ENCODE peak calls at places on chromosomes 5 and 9, in four cellular contexts. T is H1, H is HepG2, F is GM12878. X is an unnamed sample. For H3K36me3, the result is how much of the 10 kb centered on the place peaks cover.

GRCh38 chr5:75234251-75234650 is 2.4 kb downstream of the ANKRD31 start:
- DNase-seq in H (no peak), T (no peak), F (no peak), X (no peak)

GRCh38 chr9:112325127-112325526 is 8.3 kb downstream of the PTBP3 start:
- DNase-seq in T (no peak), F (no peak), H (no peak), X (no peak)

GRCh38 chr5:10502130-10502529 is 60.5 kb downstream of the ROPN1L start:
- DNase-seq in T (no peak), H (no peak), F (no peak), X (no peak)

GRCh38 chr9:34771023-34771422 is 61.1 kb upstream of the CCL21 start:
- DNase-seq in T (no peak), F (no peak), H (no peak), X (no peak)

GRCh38 chr9:72718503-72718902 is 197.1 kb downstream of the TMC1 start:
- DNase-seq in F (no peak), H (no peak), T (peak), X (no peak)

GRCh38 chr9:4985376-4986266 is 549 bp downstream of the JAK2 start:
- DNase-seq in H (no peak), F (no peak), T (no peak), X (no peak)

GRCh38 chr5:94969174-94969573 is 315.7 kb downstream of the MCTP1 start:
- DNase-seq in F (no peak), H (no peak), T (no peak), X (no peak)

GRCh38 chr5:32542216-32543059 is 42.9 kb upstream of the SUB1 start:
- DNase-seq in H (no peak), T (no peak), F (peak), X (no peak)

GRCh38 chr5:172770374-172770674 is 671 bp downstream of the DUSP1 start:
- DNase-seq in H (no peak), T (peak), F (no peak), X (no peak)

GRCh38 chr9:91155181-91155580 is 206.5 kb downstream of the AUH start:
- DNase-seq in F (no peak), T (no peak), H (no peak), X (no peak)

GRCh38 chr5:178121450-178122276 is 8.3 kb downstream of the N4BP3 start:
- DNase-seq in T (no peak), F (no peak), H (no peak), X (peak)

GRCh38 chr5:9851458-9851857 is 221.3 kb upstream of the TAS2R1 start:
- DNase-seq in F (no peak), H (no peak), T (no peak), X (peak)

GRCh38 chr5:181223041-181223728 is at the start of gene TRIM41:
- DNase-seq in T (peak), F (peak), H (peak), X (peak)

GRCh38 chr9:111066427-111066826 is 28.2 kb upstream of the LPAR1 start:
- DNase-seq in H (no peak), T (no peak), F (no peak), X (peak)

GRCh38 chr5:150431048-150431447 is 18.3 kb upstream of the CD74 start:
- DNase-seq in H (no peak), T (no peak), F (no peak), X (no peak)

GRCh38 chr5:40568548-40568947 is 111.2 kb upstream of the PTGER4 start:
- DNase-seq in T (no peak), F (no peak), H (no peak), X (no peak)

DNA sequence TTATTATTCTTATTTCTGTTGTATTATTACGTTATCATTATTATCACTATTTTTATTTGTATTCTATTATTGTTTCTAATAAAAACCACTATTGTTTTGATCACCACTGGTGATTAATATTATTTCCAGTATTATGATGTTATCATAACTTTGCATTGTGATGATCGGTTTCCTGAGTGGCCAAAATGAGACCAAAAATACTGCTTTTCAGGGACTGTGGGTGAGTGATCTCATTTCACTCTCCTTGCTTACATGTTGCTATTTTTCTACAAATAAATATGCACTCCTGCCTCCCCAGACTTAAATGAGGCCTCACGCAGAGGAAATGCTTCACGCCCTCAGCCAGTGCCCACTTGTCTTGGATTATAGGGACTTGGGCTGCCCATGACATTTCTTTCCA is 78.4 kb downstream of the LRSAM1 start:
- DNase-seq in H (no peak), F (no peak), T (no peak), X (no peak)
- H3K36me3 ChIP-seq in H (under half), F (under half), T (under half), X (half or more)

GRCh38 chr9:36929350-36929675 is 104.8 kb downstream of the PAX5 start:
- DNase-seq in T (no peak), H (no peak), F (no peak), X (no peak)

GRCh38 chr9:36930941-36931340 is 103.1 kb downstream of the PAX5 start:
- DNase-seq in H (no peak), F (no peak), T (no peak), X (no peak)

GRCh38 chr9:36928210-36928609 is 105.9 kb downstream of the PAX5 start:
- DNase-seq in F (no peak), T (no peak), H (no peak), X (no peak)

GRCh38 chr9:36932198-36932597 is 101.9 kb downstream of the PAX5 start:
- DNase-seq in T (no peak), F (no peak), H (no peak), X (no peak)

GRCh38 chr9:36928670-36929349 is 105.3 kb downstream of the PAX5 start:
- DNase-seq in F (peak), T (no peak), H (no peak), X (no peak)
- TF ChIP-seq TCF12 in F (no peak), T (no peak), H (no peak), X (no peak)

GRCh38 chr5:138527170-138527569 is 15.9 kb downstream of the ETF1 start:
- DNase-seq in T (no peak), H (no peak), F (no peak), X (no peak)
- H3K36me3 ChIP-seq in T (under half), H (under half), F (under half), X (under half)

GRCh38 chr9:135076876-135077430 is 10.5 kb upstream of the OLFM1 start:
- DNase-seq in T (no peak), F (no peak), H (no peak), X (no peak)

GRCh38 chr9:135078361-135078821 is 9.1 kb upstream of the OLFM1 start:
- DNase-seq in F (no peak), T (no peak), H (no peak), X (no peak)

GRCh38 chr9:135079018-135079417 is 8.4 kb upstream of the OLFM1 start:
- DNase-seq in F (no peak), H (no peak), T (peak), X (no peak)

GRCh38 chr9:135076143-135076875 is 11.2 kb upstream of the OLFM1 start:
- DNase-seq in F (no peak), T (no peak), H (no peak), X (peak)

GRCh38 chr9:135077497-135078200 is 9.8 kb upstream of the OLFM1 start:
- DNase-seq in T (peak), F (no peak), H (no peak), X (no peak)
- TF ChIP-seq TCF12 in T (no peak), F (no peak), H (no peak), X (no peak)

GRCh38 chr9:129058965-129059795 is 21.7 kb upstream of the DOLPP1 start:
- DNase-seq in H (peak), F (no peak), T (no peak), X (no peak)

GRCh38 chr9:129059796-129060785 is 20.8 kb upstream of the DOLPP1 start:
- DNase-seq in T (no peak), H (no peak), F (no peak), X (no peak)

GRCh38 chr9:129064499-129064908 is 16.4 kb upstream of the DOLPP1 start:
- DNase-seq in H (peak), T (no peak), F (no peak), X (no peak)

GRCh38 chr9:129063061-129063460 is 17.9 kb upstream of the DOLPP1 start:
- DNase-seq in F (no peak), T (no peak), H (no peak), X (no peak)

DNA sequence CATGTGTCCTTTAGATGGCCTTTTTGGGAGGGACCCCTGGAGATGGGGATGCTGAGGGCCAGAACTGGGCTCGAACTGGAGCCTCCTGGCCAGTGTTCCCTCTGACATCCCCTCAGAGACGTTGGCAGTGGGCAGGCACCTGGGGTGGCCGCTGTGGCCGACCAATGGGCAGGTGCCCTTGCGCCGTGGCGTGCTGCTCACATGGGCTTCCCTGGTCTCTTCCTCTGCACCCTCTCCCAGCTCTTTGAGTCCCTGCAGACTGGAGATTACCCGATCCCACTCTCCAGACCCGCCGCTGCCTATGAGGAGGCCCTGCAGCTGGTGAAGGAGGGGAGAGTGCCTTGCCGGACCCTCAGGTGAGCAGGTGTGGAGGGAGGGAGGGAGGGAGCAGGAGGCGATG is 19.9 kb upstream of the DOLPP1 start:
- DNase-seq in F (no peak), T (no peak), H (no peak), X (no peak)
- H3K36me3 ChIP-seq in F (under half), T (under half), H (under half), X (under half)